ENCODE peak calls at places on chromosomes 12 and 14, in eight cellular contexts. U, O, Z, S, H, F, Q and E are unnamed samples. For H3K27me3, the result is how much of the 10 kb centered on the place peaks cover.

GRCh38 chr12:105427883-105428282 is 97.4 kb downstream of the C12orf75 start:
- DNase-seq in U (peak), O (no peak), Z (peak), S (no peak), H (peak), F (no peak), Q (no peak), E (no peak)

GRCh38 chr12:55727643-55728184 is 1.1 kb downstream of the CD63 start:
- DNase-seq in U (peak), O (no peak), Z (peak), S (peak), H (no peak), F (no peak), Q (no peak), E (peak)

GRCh38 chr14:54609576-54609975 is 42.6 kb downstream of the SAMD4A start:
- DNase-seq in U (no peak), O (no peak), Z (peak), S (no peak), H (no peak), F (no peak), Q (no peak), E (no peak)

GRCh38 chr12:111063296-111064026 is 143.1 kb upstream of the MYL2 start:
- DNase-seq in U (no peak), O (no peak), Z (peak), S (no peak), H (no peak), F (no peak), Q (no peak), E (no peak)

GRCh38 chr12:95796225-95796981 is 5.8 kb upstream of the NTN4 start:
- DNase-seq in U (no peak), O (no peak), Z (no peak), S (no peak), H (no peak), F (no peak), Q (no peak), E (no peak)

GRCh38 chr14:95609398-95609990 is 74.6 kb downstream of the GLRX5 start:
- DNase-seq in U (peak), O (no peak), Z (no peak), S (peak), H (peak), F (no peak), Q (no peak), E (peak)

GRCh38 chr12:124713436-124714082 is 146.1 kb upstream of the NCOR2 start:
- DNase-seq in U (peak), O (peak), Z (peak), S (peak), H (no peak), F (no peak), Q (no peak), E (peak)

GRCh38 chr14:22531451-22532344 is 57.3 kb downstream of the DAD1 start:
- DNase-seq in U (no peak), O (peak), Z (no peak), S (no peak), H (no peak), F (no peak), Q (no peak), E (no peak)

GRCh38 chr12:42410345-42410744 is 84.4 kb downstream of the PPHLN1 start:
- DNase-seq in U (no peak), O (no peak), Z (peak), S (no peak), H (no peak), F (no peak), Q (no peak), E (no peak)

GRCh38 chr14:73743431-73743931 is 29.3 kb upstream of the PNMA1 start:
- DNase-seq in U (no peak), O (no peak), Z (no peak), S (no peak), H (no peak), F (no peak), Q (no peak), E (peak)

GRCh38 chr14:68628605-68629310 is 164.1 kb downstream of the ZFP36L1 start:
- DNase-seq in U (no peak), O (no peak), Z (no peak), S (peak), H (peak), F (no peak), Q (no peak), E (peak)

GRCh38 chr12:48567731-48568130 is 2.1 kb downstream of the LALBA start:
- DNase-seq in U (no peak), O (no peak), Z (no peak), S (no peak), H (no peak), F (no peak), Q (no peak), E (no peak)

GRCh38 chr14:103185051-103186027 is 62.1 kb downstream of the TNFAIP2 start:
- DNase-seq in U (peak), O (no peak), Z (no peak), S (peak), H (peak), F (no peak), Q (peak), E (no peak)

GRCh38 chr12:67352682-67353081 is 83.5 kb downstream of the CAND1 start:
- DNase-seq in U (peak), O (no peak), Z (no peak), S (no peak), H (no peak), F (no peak), Q (no peak), E (no peak)

GRCh38 chr14:32696325-32697101 is 242.2 kb upstream of the NPAS3 start:
- DNase-seq in U (no peak), O (no peak), Z (no peak), S (no peak), H (no peak), F (no peak), Q (no peak), E (no peak)

GRCh38 chr12:69553626-69554248 is 31.5 kb upstream of the CCT2 start:
- DNase-seq in U (peak), O (no peak), Z (peak), S (no peak), H (no peak), F (no peak), Q (peak), E (no peak)

GRCh38 chr12:47885012-47885501 is 19.7 kb downstream of the VDR start:
- DNase-seq in U (no peak), O (peak), Z (no peak), S (no peak), H (no peak), F (no peak), Q (no peak), E (peak)

GRCh38 chr14:65352964-65353530 is 59.5 kb upstream of the FUT8 start:
- DNase-seq in U (no peak), O (no peak), Z (no peak), S (no peak), H (no peak), F (no peak), Q (peak), E (peak)

GRCh38 chr14:92997343-92998061 is 74.6 kb downstream of the CHGA start:
- DNase-seq in U (no peak), O (no peak), Z (no peak), S (no peak), H (no peak), F (no peak), Q (no peak), E (no peak)
- H3K9ac ChIP-seq in U (no peak), O (no peak), Z (no peak), S (no peak), H (no peak), F (no peak), Q (no peak), E (no peak)

GRCh38 chr14:104935026-104935650 is 10.5 kb downstream of the PLD4 start:
- DNase-seq in U (no peak), O (no peak), Z (no peak), S (no peak), H (no peak), F (no peak), Q (no peak), E (no peak)

GRCh38 chr14:104937161-104937560 is 12.5 kb downstream of the PLD4 start:
- DNase-seq in U (no peak), O (no peak), Z (no peak), S (no peak), H (no peak), F (no peak), Q (no peak), E (no peak)

GRCh38 chr14:104937694-104938365 is 13.2 kb downstream of the PLD4 start:
- DNase-seq in U (no peak), O (no peak), Z (no peak), S (no peak), H (no peak), F (no peak), Q (no peak), E (no peak)

GRCh38 chr14:104935955-104936354 is 11.3 kb downstream of the PLD4 start:
- DNase-seq in U (no peak), O (no peak), Z (no peak), S (no peak), H (no peak), F (no peak), Q (no peak), E (no peak)

GRCh38 chr14:104936361-104937155 is 11.9 kb downstream of the PLD4 start:
- DNase-seq in U (no peak), O (no peak), Z (no peak), S (no peak), H (no peak), F (no peak), Q (no peak), E (no peak)
- H3K4me3 ChIP-seq in U (no peak), O (no peak), Z (no peak), S (no peak), H (no peak), F (no peak), Q (no peak), E (no peak)

GRCh38 chr12:53983580-53984572 is 1.1 kb upstream of the HOXC10 start:
- DNase-seq in U (no peak), O (no peak), Z (no peak), S (no peak), H (peak), F (no peak), Q (no peak), E (no peak)
- H3K27me3 ChIP-seq in U (half or more), O (half or more), Z (half or more), S (half or more), H (half or more), F (half or more), Q (under half), E (half or more)

GRCh38 chr14:67618617-67619063 is 1.1 kb upstream of the ARG2 start:
- DNase-seq in U (peak), O (no peak), Z (peak), S (peak), H (peak), F (no peak), Q (peak), E (peak)

GRCh38 chr14:67620217-67620789 is 583 bp downstream of the ARG2 start:
- DNase-seq in U (peak), O (no peak), Z (no peak), S (peak), H (peak), F (no peak), Q (no peak), E (peak)

GRCh38 chr14:67623114-67623513 is 3.4 kb downstream of the ARG2 start:
- DNase-seq in U (no peak), O (no peak), Z (peak), S (no peak), H (peak), F (no peak), Q (peak), E (no peak)

GRCh38 chr14:67619446-67620216 is at the start of gene ARG2:
- DNase-seq in U (peak), O (peak), Z (peak), S (peak), H (peak), F (peak), Q (peak), E (peak)

DNA sequence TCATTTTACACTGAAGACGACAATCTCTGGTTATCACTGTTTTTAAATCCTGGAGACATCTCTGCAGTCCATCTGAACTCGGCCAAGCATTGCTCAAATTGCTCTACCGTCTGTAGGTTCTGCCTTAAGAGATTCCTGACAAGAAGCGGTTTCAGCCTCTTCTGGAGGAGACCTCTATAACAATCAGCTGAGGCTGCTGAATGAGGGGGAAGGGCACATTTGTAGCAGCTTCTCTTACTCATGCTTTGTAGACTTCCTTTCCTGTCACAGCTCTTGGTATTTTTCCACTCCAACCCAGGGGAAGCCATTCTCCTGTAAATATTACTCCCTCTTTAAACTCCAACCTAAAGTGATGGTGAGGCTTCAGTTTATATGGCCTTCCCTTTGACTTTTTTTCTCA is 3.0 kb downstream of the ARG2 start:
- DNase-seq in U (peak), O (no peak), Z (peak), S (peak), H (peak), F (no peak), Q (peak), E (no peak)
- H3K9ac ChIP-seq in U (no peak), O (no peak), Z (no peak), S (no peak), H (no peak), F (no peak), Q (peak), E (no peak)

GRCh38 chr14:61568572-61569011 is 126.7 kb upstream of the HIF1A start:
- DNase-seq in U (no peak), O (peak), Z (no peak), S (peak), H (peak), F (no peak), Q (no peak), E (peak)
- H3K4me3 ChIP-seq in U (no peak), O (peak), Z (no peak), S (peak), H (peak), F (peak), Q (no peak), E (peak)

GRCh38 chr14:28774764-28775738 is 8.5 kb downstream of the FOXG1 start:
- DNase-seq in U (no peak), O (no peak), Z (no peak), S (peak), H (no peak), F (no peak), Q (no peak), E (no peak)
- H3K27me3 ChIP-seq in U (under half), O (under half), Z (half or more), S (half or more), H (under half), F (under half), Q (half or more), E (under half)

DNA sequence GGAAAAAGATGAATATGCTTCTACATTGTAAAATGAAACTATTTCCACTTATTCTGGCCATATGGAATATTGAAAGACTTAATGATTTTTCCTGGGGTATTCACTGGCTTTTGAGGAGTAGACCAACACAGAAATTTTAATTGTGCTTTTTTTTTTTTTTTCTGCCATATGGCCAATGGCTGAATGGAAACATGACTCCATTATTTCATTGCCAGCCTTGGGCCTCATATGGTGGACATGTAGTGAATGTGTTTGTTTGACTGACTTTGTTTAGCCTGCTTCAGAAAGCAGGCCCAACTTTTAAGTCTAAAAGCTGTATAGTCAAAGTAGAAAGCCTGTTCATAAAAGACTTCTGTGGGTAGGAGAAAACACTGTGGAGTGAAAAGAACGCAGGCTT is 2.4 kb downstream of the GNG2 start:
- DNase-seq in U (peak), O (no peak), Z (no peak), S (no peak), H (no peak), F (no peak), Q (no peak), E (no peak)
- H3K9ac ChIP-seq in U (peak), O (peak), Z (no peak), S (no peak), H (no peak), F (no peak), Q (no peak), E (no peak)

GRCh38 chr12:71994715-71995114 is 56.1 kb downstream of the TPH2 start:
- DNase-seq in U (no peak), O (no peak), Z (no peak), S (no peak), H (no peak), F (no peak), Q (no peak), E (no peak)
- H3K4me3 ChIP-seq in U (no peak), O (no peak), Z (no peak), S (no peak), H (no peak), F (no peak), Q (no peak), E (no peak)